ENCODE peak calls at places on chromosome 3, in four cellular contexts. One of them, this sample, is unnamed. For H3K9me3, the result is how much of the 10 kb centered on the place peaks cover.

GRCh38 chr3:83477563-83477962 is 1481.2 kb upstream of the CADM2 start:
- DNase-seq in sigmoid colon: no peak
- DNase-seq in A673: no peak
- DNase-seq in A549: no peak
- DNase-seq in this sample: no peak

GRCh38 chr3:124415471-124415960 is 314.7 kb upstream of the UMPS start:
- DNase-seq in sigmoid colon: no peak
- DNase-seq in A673: no peak
- DNase-seq in A549: no peak
- DNase-seq in this sample: no peak

GRCh38 chr3:193819117-193819978 is 226.3 kb downstream of the OPA1 start:
- DNase-seq in sigmoid colon: no peak
- DNase-seq in A673: no peak
- DNase-seq in A549: no peak
- DNase-seq in this sample: no peak

GRCh38 chr3:157981819-157982218 is 124.4 kb downstream of the SHOX2 start:
- DNase-seq in sigmoid colon: no peak
- DNase-seq in A673: no peak
- DNase-seq in A549: no peak
- DNase-seq in this sample: no peak

GRCh38 chr3:15295506-15295905 is 36.9 kb downstream of the SH3BP5 start:
- DNase-seq in sigmoid colon: peak
- DNase-seq in A673: no peak
- DNase-seq in A549: no peak
- DNase-seq in this sample: no peak

GRCh38 chr3:95235916-95236315 is 1173.1 kb downstream of the NSUN3 start:
- DNase-seq in sigmoid colon: no peak
- DNase-seq in A673: no peak
- DNase-seq in A549: no peak
- DNase-seq in this sample: no peak

GRCh38 chr3:62622553-62623174 is 249.3 kb upstream of the FEZF2 start:
- DNase-seq in sigmoid colon: no peak
- DNase-seq in A673: peak
- DNase-seq in A549: peak
- DNase-seq in this sample: no peak

GRCh38 chr3:195746751-195747150 is 26.0 kb downstream of the MUC20 start:
- DNase-seq in sigmoid colon: no peak
- DNase-seq in A673: no peak
- DNase-seq in A549: no peak
- DNase-seq in this sample: no peak

GRCh38 chr3:104298662-104299061 is 1068.0 kb upstream of the ALCAM start:
- DNase-seq in sigmoid colon: no peak
- DNase-seq in A673: no peak
- DNase-seq in A549: no peak
- DNase-seq in this sample: no peak

GRCh38 chr3:143090486-143090885 is 29.1 kb upstream of the CHST2 start:
- DNase-seq in sigmoid colon: no peak
- DNase-seq in A673: no peak
- DNase-seq in A549: no peak
- DNase-seq in this sample: no peak

GRCh38 chr3:129913618-129914017 is 20.1 kb upstream of the TMCC1 start:
- DNase-seq in sigmoid colon: no peak
- DNase-seq in A673: no peak
- DNase-seq in A549: no peak
- DNase-seq in this sample: no peak

GRCh38 chr3:129917423-129918007 is 24.0 kb upstream of the TMCC1 start:
- DNase-seq in sigmoid colon: no peak
- DNase-seq in A673: no peak
- DNase-seq in A549: no peak
- DNase-seq in this sample: no peak

GRCh38 chr3:129918461-129918860 is 24.9 kb upstream of the TMCC1 start:
- DNase-seq in sigmoid colon: no peak
- DNase-seq in A673: no peak
- DNase-seq in A549: no peak
- DNase-seq in this sample: no peak

GRCh38 chr3:129919806-129920205 is 26.3 kb upstream of the TMCC1 start:
- DNase-seq in sigmoid colon: no peak
- DNase-seq in A673: no peak
- DNase-seq in A549: no peak
- DNase-seq in this sample: no peak

GRCh38 chr3:129919357-129919756 is 25.8 kb upstream of the TMCC1 start:
- DNase-seq in sigmoid colon: no peak
- DNase-seq in A673: no peak
- DNase-seq in A549: no peak
- DNase-seq in this sample: no peak
- H3K9me3 ChIP-seq in sigmoid colon: under half
- H3K9me3 ChIP-seq in A673: under half
- H3K9me3 ChIP-seq in A549: under half
- H3K9me3 ChIP-seq in this sample: under half

DNA sequence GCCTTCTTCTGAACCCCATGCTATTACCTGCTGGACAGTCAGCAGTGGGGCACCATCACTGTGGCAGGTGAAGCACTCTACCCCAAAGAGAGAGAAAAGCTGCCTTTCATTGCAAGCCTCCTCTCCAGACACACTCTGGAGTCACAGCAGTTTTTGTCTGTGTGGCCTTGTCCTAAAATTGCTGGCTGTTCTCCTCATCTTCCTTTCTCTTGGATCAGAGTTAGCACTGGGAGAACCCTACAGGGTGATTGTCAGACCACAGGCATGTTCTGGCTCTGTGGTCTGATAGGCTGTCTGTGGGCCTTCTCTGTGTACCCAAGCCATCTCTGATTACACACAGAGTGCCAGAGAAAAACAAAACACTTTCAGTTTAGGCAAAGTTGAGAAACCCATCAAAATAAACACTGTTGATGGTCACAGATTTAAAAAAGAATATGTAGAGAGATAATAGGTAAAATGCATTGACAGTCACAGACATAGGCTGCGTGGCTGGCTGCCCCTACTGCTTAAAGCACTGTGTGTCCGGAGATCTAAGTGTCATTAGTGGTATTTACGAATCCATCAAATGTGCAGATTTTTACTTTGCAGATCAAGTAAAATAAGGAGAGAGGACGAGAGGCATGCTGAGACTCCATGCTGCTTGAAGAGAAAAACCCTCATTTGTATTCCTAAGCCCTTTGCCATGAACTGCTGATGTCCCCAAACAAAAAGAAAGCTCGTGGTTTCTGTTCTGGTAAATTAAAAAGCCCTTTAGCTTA is 689.9 kb downstream of the TUSC7 start:
- DNase-seq in sigmoid colon: no peak
- DNase-seq in A673: no peak
- DNase-seq in A549: no peak
- DNase-seq in this sample: no peak
- H3K4me3 ChIP-seq in sigmoid colon: no peak
- H3K4me3 ChIP-seq in A673: no peak
- H3K4me3 ChIP-seq in A549: no peak
- H3K4me3 ChIP-seq in this sample: no peak

GRCh38 chr3:43015572-43016512 is 36.7 kb downstream of the GASK1A start:
- DNase-seq in sigmoid colon: no peak
- DNase-seq in A673: no peak
- DNase-seq in A549: no peak
- DNase-seq in this sample: no peak

GRCh38 chr3:43017593-43018195 is 38.6 kb downstream of the GASK1A start:
- DNase-seq in sigmoid colon: no peak
- DNase-seq in A673: no peak
- DNase-seq in A549: no peak
- DNase-seq in this sample: no peak

GRCh38 chr3:43017038-43017437 is 37.9 kb downstream of the GASK1A start:
- DNase-seq in sigmoid colon: no peak
- DNase-seq in A673: no peak
- DNase-seq in A549: no peak
- DNase-seq in this sample: peak

GRCh38 chr3:43014990-43015389 is 35.9 kb downstream of the GASK1A start:
- DNase-seq in sigmoid colon: no peak
- DNase-seq in A673: no peak
- DNase-seq in A549: no peak
- DNase-seq in this sample: no peak

DNA sequence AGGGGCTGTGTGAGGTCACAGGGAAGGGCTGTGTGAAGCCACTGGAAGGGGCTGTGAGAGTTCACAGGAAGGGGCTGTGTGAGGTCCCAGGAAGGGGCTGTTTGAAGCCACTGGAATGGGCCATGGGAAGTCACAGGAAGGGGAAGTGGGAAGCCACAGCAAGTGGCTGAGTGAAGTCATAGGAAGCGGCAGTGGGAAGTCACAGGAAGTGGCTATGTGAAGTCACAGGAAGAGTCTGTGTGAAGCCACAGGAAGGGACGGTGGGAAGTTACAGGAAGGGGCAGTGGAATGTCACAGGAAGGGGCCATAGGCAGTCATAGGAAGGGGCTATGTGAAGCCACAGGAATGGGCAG is 37.4 kb downstream of the GASK1A start:
- DNase-seq in sigmoid colon: no peak
- DNase-seq in A673: no peak
- DNase-seq in A549: no peak
- DNase-seq in this sample: no peak
- H3K9me3 ChIP-seq in sigmoid colon: under half
- H3K9me3 ChIP-seq in A673: under half
- H3K9me3 ChIP-seq in A549: under half
- H3K9me3 ChIP-seq in this sample: half or more

DNA sequence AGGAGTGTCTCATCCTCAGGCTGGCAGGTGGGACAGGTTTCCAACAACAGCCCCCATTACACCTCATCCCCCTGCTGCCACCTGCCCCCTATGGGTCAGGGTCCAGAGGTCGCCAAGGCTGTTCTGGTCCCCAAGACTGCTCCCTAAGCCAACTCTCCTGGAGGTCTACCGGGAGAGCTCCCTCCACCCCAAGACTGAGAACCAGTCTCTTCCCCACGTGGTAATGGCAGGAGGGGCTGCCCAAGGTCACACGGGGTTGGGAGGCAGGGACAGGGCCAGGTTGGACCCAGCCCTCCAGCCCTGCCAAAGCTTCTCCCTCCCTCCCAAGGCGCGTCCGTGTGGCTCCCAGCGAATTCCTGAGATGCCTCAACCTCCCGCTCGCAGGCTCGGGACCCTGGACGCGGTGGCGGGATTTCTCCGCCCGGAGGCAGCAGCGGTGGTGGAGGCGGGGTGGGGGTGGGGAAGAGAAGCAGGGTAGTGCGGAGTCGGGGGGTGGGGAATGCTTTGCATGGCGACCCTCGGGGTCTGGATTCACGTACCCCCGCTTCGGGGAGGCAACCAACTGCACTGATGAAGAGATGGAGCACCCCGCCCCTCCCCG is 80.1 kb downstream of the IQSEC1 start:
- DNase-seq in sigmoid colon: no peak
- DNase-seq in A673: no peak
- DNase-seq in A549: peak
- DNase-seq in this sample: no peak
- H3K4me3 ChIP-seq in sigmoid colon: peak
- H3K4me3 ChIP-seq in A673: peak
- H3K4me3 ChIP-seq in A549: peak
- H3K4me3 ChIP-seq in this sample: peak

GRCh38 chr3:183080628-183081027 is 18.7 kb downstream of the MCCC1 start:
- DNase-seq in sigmoid colon: no peak
- DNase-seq in A673: no peak
- DNase-seq in A549: no peak
- DNase-seq in this sample: no peak
- H3K9me3 ChIP-seq in sigmoid colon: under half
- H3K9me3 ChIP-seq in A673: under half
- H3K9me3 ChIP-seq in A549: under half
- H3K9me3 ChIP-seq in this sample: under half

DNA sequence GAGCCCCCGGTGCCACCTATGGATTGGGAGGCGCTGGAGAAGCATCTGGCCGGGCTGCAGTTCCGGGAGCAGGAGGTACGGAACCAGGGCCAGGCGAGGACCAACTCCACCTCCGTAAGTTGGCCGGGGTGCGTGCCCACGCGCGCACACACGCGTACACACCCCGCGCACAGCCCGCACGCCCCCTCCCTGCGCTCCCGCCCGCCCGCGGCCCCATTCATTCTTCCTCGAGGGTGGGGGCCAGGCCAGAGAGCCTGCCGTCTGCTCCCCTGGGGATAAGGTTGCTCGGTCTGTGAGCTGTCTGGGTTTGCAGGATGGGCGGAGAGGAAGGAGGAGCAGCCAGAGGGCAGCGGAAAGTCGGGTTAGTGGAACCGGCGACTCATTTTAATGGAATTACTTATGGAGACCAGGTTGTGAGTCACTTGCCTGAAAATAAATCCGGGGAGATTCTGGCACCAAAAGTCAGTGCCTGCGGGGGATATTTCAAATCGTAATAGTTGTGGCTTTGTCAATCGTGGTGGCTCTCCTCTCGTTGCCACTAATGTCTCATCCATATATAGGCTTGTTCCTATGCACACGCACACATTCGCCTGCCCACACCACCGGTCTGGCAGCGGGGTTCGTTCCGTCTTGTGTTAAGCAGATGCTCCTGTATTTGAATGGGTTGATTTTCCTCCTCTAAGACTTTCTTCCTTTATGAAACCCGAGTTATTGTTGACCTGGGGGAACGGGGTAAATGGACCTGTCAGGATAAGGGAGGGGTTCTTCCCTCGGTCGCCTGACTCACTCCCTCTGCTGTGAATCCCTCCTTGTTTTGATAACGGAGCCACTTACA is 223.4 kb upstream of the IL12A start:
- DNase-seq in sigmoid colon: peak
- DNase-seq in A673: peak
- DNase-seq in A549: peak
- DNase-seq in this sample: no peak
- H3K4me3 ChIP-seq in sigmoid colon: peak
- H3K4me3 ChIP-seq in A673: peak
- H3K4me3 ChIP-seq in A549: peak
- H3K4me3 ChIP-seq in this sample: no peak

DNA sequence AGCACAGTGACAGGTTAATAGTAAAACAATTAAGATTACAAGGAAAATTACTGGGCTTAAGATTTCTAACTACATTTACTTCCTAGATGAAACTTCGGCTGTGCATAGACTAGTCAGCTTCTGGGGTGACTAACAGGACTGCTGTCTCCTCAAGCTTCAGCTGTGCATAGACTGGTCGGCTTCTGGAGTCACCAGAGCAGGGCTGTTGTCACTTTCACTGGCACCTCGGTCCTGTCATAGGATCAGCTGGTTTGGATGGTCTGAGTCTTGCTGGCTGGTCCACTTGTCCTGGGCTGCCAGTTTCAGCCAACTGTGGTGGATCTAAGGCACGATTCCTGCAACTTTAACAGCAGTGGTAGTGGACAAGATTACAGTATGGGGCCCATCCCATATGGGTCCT is 23.8 kb upstream of the ACAD9 start:
- DNase-seq in sigmoid colon: no peak
- DNase-seq in A673: no peak
- DNase-seq in A549: no peak
- DNase-seq in this sample: no peak
- H3K9me3 ChIP-seq in sigmoid colon: under half
- H3K9me3 ChIP-seq in A673: under half
- H3K9me3 ChIP-seq in A549: under half
- H3K9me3 ChIP-seq in this sample: under half

GRCh38 chr3:106728315-106728821 is 648.9 kb upstream of the CCDC54 start:
- DNase-seq in sigmoid colon: no peak
- DNase-seq in A673: peak
- DNase-seq in A549: peak
- DNase-seq in this sample: no peak
- H3K4me3 ChIP-seq in sigmoid colon: no peak
- H3K4me3 ChIP-seq in A673: no peak
- H3K4me3 ChIP-seq in A549: peak
- H3K4me3 ChIP-seq in this sample: no peak

GRCh38 chr3:248841-249520 is 52.4 kb downstream of the CHL1 start:
- DNase-seq in sigmoid colon: no peak
- DNase-seq in A673: no peak
- DNase-seq in A549: no peak
- DNase-seq in this sample: no peak
- H3K9me3 ChIP-seq in sigmoid colon: under half
- H3K9me3 ChIP-seq in A673: under half
- H3K9me3 ChIP-seq in A549: under half
- H3K9me3 ChIP-seq in this sample: under half